ENCODE peak calls at places on chromosomes 11 and 22, in six cellular contexts. F is NCI-H1436, W is HS-5, L is MM.1S, Y is dorsolateral prefrontal cortex, J is choroid plexus epithelial cell. Q is an unnamed sample.

GRCh38 chr22:19105867-19106802 is 16.1 kb downstream of the DGCR2 start:
- DNase-seq in F (no peak), W (no peak), L (no peak), Y (peak), J (no peak), Q (no peak)

GRCh38 chr11:119322921-119323531 is 6.1 kb upstream of the MCAM start:
- DNase-seq in F (no peak), W (no peak), L (no peak), Y (no peak), J (no peak), Q (no peak)

GRCh38 chr22:45544588-45545170 is 42.0 kb downstream of the FBLN1 start:
- DNase-seq in F (no peak), W (no peak), L (no peak), Y (no peak), J (peak), Q (no peak)

GRCh38 chr11:47327025-47327424 is 25.5 kb downstream of the MYBPC3 start:
- DNase-seq in F (peak), W (no peak), L (no peak), Y (no peak), J (no peak), Q (no peak)

GRCh38 chr22:23373601-23374000 is 193.3 kb downstream of the BCR start:
- DNase-seq in F (no peak), W (no peak), L (no peak), Y (no peak), J (no peak), Q (no peak)

GRCh38 chr11:1570896-1571759 is 943 bp downstream of the DUSP8 start:
- DNase-seq in F (no peak), W (no peak), L (no peak), Y (no peak), J (peak), Q (no peak)

GRCh38 chr22:35051791-35052190 is 14.2 kb upstream of the ISX start:
- DNase-seq in F (no peak), W (no peak), L (no peak), Y (no peak), J (no peak), Q (peak)

GRCh38 chr11:17978553-17979287 is 34.1 kb downstream of the SERGEF start:
- DNase-seq in F (peak), W (no peak), L (peak), Y (peak), J (peak), Q (no peak)

GRCh38 chr11:119902656-119903181 is 173.7 kb upstream of the NECTIN1 start:
- DNase-seq in F (no peak), W (no peak), L (no peak), Y (no peak), J (no peak), Q (no peak)

GRCh38 chr22:11605468-11605981 is 3922.5 kb upstream of the OR11H1 start:
- DNase-seq in F (no peak), W (no peak), L (no peak), Y (no peak), J (no peak), Q (no peak)

GRCh38 chr11:10659339-10660216 is 34.0 kb downstream of the IRAG1 start:
- DNase-seq in F (no peak), W (peak), L (no peak), Y (no peak), J (peak), Q (peak)

GRCh38 chr11:117410861-117411725 is 83.4 kb downstream of the CEP164 start:
- DNase-seq in F (no peak), W (no peak), L (no peak), Y (no peak), J (no peak), Q (no peak)

GRCh38 chr11:6625156-6625831 is 6.1 kb upstream of the TPP1 start:
- DNase-seq in F (no peak), W (no peak), L (no peak), Y (no peak), J (no peak), Q (no peak)

GRCh38 chr11:60924110-60924905 is at the start of gene TMEM132A:
- DNase-seq in F (peak), W (no peak), L (no peak), Y (peak), J (peak), Q (peak)

GRCh38 chr11:94595061-94595460 is 27.9 kb downstream of the PIWIL4 start:
- DNase-seq in F (no peak), W (no peak), L (no peak), Y (no peak), J (no peak), Q (no peak)

GRCh38 chr11:129298990-129299389 is 76.7 kb upstream of the BARX2 start:
- DNase-seq in F (no peak), W (no peak), L (no peak), Y (no peak), J (no peak), Q (no peak)

GRCh38 chr11:72228229-72228843 is 3.8 kb downstream of the INPPL1 start:
- DNase-seq in F (peak), W (no peak), L (no peak), Y (no peak), J (peak), Q (no peak)

GRCh38 chr22:30857791-30858190 is 110.8 kb downstream of the MORC2 start:
- DNase-seq in F (no peak), W (no peak), L (no peak), Y (no peak), J (no peak), Q (no peak)

GRCh38 chr11:126459691-126460404 is 104.4 kb downstream of the ST3GAL4 start:
- DNase-seq in F (no peak), W (no peak), L (no peak), Y (no peak), J (peak), Q (no peak)

GRCh38 chr22:50114221-50114981 is 24.6 kb downstream of the MOV10L1 start:
- DNase-seq in F (no peak), W (peak), L (no peak), Y (no peak), J (peak), Q (peak)

GRCh38 chr22:46355996-46356471 is 20.5 kb downstream of the TRMU start:
- DNase-seq in F (no peak), W (no peak), L (no peak), Y (no peak), J (no peak), Q (no peak)

GRCh38 chr11:3007404-3008010 is 15.4 kb upstream of the NAP1L4 start:
- DNase-seq in F (no peak), W (no peak), L (no peak), Y (no peak), J (no peak), Q (no peak)

GRCh38 chr11:2211113-2211971 is 39.7 kb upstream of the TH start:
- DNase-seq in F (peak), W (no peak), L (no peak), Y (no peak), J (no peak), Q (no peak)